ENCODE peak calls at places on chromosomes 7 and 10, in four cellular contexts. M is astrocyte, W is A549, N is body of pancreas. K is an unnamed sample.

GRCh38 chr10:78910021-78910420 is 158.7 kb upstream of the ZMIZ1 start:
- DNase-seq in W (no peak), N (no peak), M (no peak), K (no peak)

GRCh38 chr7:157867685-157868305 is 531.0 kb downstream of the DNAJB6 start:
- DNase-seq in W (no peak), M (no peak), N (no peak), K (no peak)

GRCh38 chr7:36281945-36282727 is 107.5 kb upstream of the ANLN start:
- DNase-seq in M (no peak), N (no peak), W (no peak), K (no peak)

GRCh38 chr10:46231087-46231486 is 55.7 kb upstream of the ANTXRL start:
- DNase-seq in N (no peak), W (no peak), M (no peak), K (no peak)

GRCh38 chr10:110512461-110513187 is 14.9 kb downstream of the DUSP5 start:
- DNase-seq in M (peak), W (peak), N (no peak), K (no peak)

GRCh38 chr7:80374321-80374720 is 137.5 kb downstream of the GNAT3 start:
- DNase-seq in M (no peak), N (no peak), W (no peak), K (no peak)

GRCh38 chr10:7488418-7488829 is 77.6 kb upstream of the SFMBT2 start:
- DNase-seq in N (peak), M (no peak), W (no peak), K (peak)

GRCh38 chr7:123966936-123967335 is 41.9 kb downstream of the SPAM1 start:
- DNase-seq in M (no peak), W (no peak), N (no peak), K (no peak)

GRCh38 chr10:133141144-133141962 is 18.7 kb upstream of the KNDC1 start:
- DNase-seq in W (no peak), M (no peak), N (no peak), K (no peak)

GRCh38 chr10:51585742-51586141 is 113.7 kb downstream of the CSTF2T start:
- DNase-seq in N (no peak), W (no peak), M (no peak), K (no peak)

GRCh38 chr10:1966698-1967097 is 229.4 kb upstream of the ADARB2 start:
- DNase-seq in N (no peak), M (no peak), W (no peak), K (no peak)

GRCh38 chr10:50625663-50626062 is 1.9 kb upstream of the SGMS1 start:
- DNase-seq in M (no peak), W (peak), N (no peak), K (no peak)

GRCh38 chr7:158121441-158122045 is 466.1 kb downstream of the PTPRN2 start:
- DNase-seq in N (no peak), W (no peak), M (no peak), K (no peak)

GRCh38 chr7:69736411-69736810 is 138.1 kb downstream of the AUTS2 start:
- DNase-seq in M (no peak), W (no peak), N (no peak), K (no peak)

GRCh38 chr10:91983403-91983802 is 59.8 kb downstream of the BTAF1 start:
- DNase-seq in W (no peak), N (no peak), M (no peak), K (no peak)

GRCh38 chr7:74401137-74401859 is 52.4 kb upstream of the GTF2IRD1 start:
- DNase-seq in M (no peak), N (peak), W (peak), K (no peak)

GRCh38 chr7:31120800-31121513 is 68.8 kb downstream of the ADCYAP1R1 start:
- DNase-seq in N (no peak), M (no peak), W (no peak), K (no peak)

GRCh38 chr7:131945948-131946525 is 389.6 kb upstream of the PODXL start:
- DNase-seq in W (no peak), M (no peak), N (no peak), K (no peak)

GRCh38 chr7:81482600-81483186 is 287.2 kb downstream of the HGF start:
- DNase-seq in M (peak), W (peak), N (no peak), K (no peak)

GRCh38 chr10:47383254-47384147 is 592 bp downstream of the ZNF488 start:
- DNase-seq in W (no peak), M (no peak), N (no peak), K (no peak)

GRCh38 chr7:116524609-116525297 is at the start of gene CAV1:
- DNase-seq in N (peak), W (peak), M (peak), K (peak)

GRCh38 chr7:87414400-87415188 is 60.9 kb downstream of the ABCB4 start:
- DNase-seq in W (no peak), M (peak), N (no peak), K (no peak)

GRCh38 chr10:1546431-1547110 is 190.8 kb downstream of the ADARB2 start:
- DNase-seq in M (no peak), N (no peak), W (no peak), K (no peak)

GRCh38 chr7:18508441-18509427 is 13.2 kb downstream of the HDAC9 start:
- DNase-seq in N (no peak), M (peak), W (peak), K (peak)

GRCh38 chr10:47261121-47261520 is 38.9 kb upstream of the GDF10 start:
- DNase-seq in M (no peak), W (no peak), N (no peak), K (no peak)

GRCh38 chr10:4460267-4460666 is 365.7 kb upstream of the AKR1E2 start:
- DNase-seq in W (no peak), M (no peak), N (no peak), K (no peak)

GRCh38 chr7:82405291-82405690 is 38.3 kb downstream of the CACNA2D1 start:
- DNase-seq in N (no peak), M (no peak), W (no peak), K (no peak)

GRCh38 chr7:143882020-143882610 is 19.9 kb downstream of the TCAF1 start:
- DNase-seq in N (peak), W (no peak), M (peak), K (no peak)
- H3K4me3 ChIP-seq in N (no peak), W (no peak), M (peak), K (peak)

GRCh38 chr7:106108988-106109387 is 3.1 kb downstream of the SYPL1 start:
- DNase-seq in W (no peak), M (no peak), N (no peak), K (no peak)
- H3K4me3 ChIP-seq in W (no peak), M (no peak), N (no peak), K (no peak)

GRCh38 chr10:35875281-35875680 is 233.2 kb upstream of the FZD8 start:
- DNase-seq in N (no peak), M (peak), W (no peak), K (peak)

GRCh38 chr10:35874326-35875070 is 232.4 kb upstream of the FZD8 start:
- DNase-seq in W (no peak), M (no peak), N (no peak), K (no peak)

GRCh38 chr10:35870665-35871310 is 228.7 kb upstream of the FZD8 start:
- DNase-seq in N (no peak), M (no peak), W (no peak), K (no peak)

GRCh38 chr10:35876248-35876647 is 234.2 kb upstream of the FZD8 start:
- DNase-seq in N (no peak), W (peak), M (peak), K (no peak)

GRCh38 chr10:35872666-35873065 is 230.6 kb upstream of the FZD8 start:
- DNase-seq in N (no peak), W (no peak), M (no peak), K (no peak)
- H3K4me3 ChIP-seq in N (no peak), W (no peak), M (no peak), K (no peak)

GRCh38 chr7:2758673-2759603 is 70.9 kb downstream of the AMZ1 start:
- DNase-seq in M (no peak), W (no peak), N (no peak), K (no peak)

GRCh38 chr7:2757904-2758672 is 70.1 kb downstream of the AMZ1 start:
- DNase-seq in W (peak), N (peak), M (peak), K (peak)

GRCh38 chr7:2759736-2760097 is 71.7 kb downstream of the AMZ1 start:
- DNase-seq in M (no peak), W (no peak), N (no peak), K (no peak)

GRCh38 chr7:2754912-2755311 is 66.9 kb downstream of the AMZ1 start:
- DNase-seq in W (no peak), N (no peak), M (no peak), K (no peak)

GRCh38 chr7:2757361-2757903 is 69.4 kb downstream of the AMZ1 start:
- DNase-seq in N (peak), W (peak), M (no peak), K (peak)
- H3K4me3 ChIP-seq in N (no peak), W (no peak), M (peak), K (peak)

GRCh38 chr10:72309290-72310240 is 35.8 kb downstream of the DDIT4 start:
- DNase-seq in W (no peak), N (no peak), M (no peak), K (no peak)

GRCh38 chr10:72310241-72310633 is 36.5 kb downstream of the DDIT4 start:
- DNase-seq in N (no peak), W (no peak), M (no peak), K (no peak)

GRCh38 chr10:72311667-72312066 is 37.9 kb downstream of the DDIT4 start:
- DNase-seq in M (no peak), W (no peak), N (no peak), K (no peak)

GRCh38 chr10:72308320-72308987 is 34.7 kb downstream of the DDIT4 start:
- DNase-seq in W (no peak), N (peak), M (peak), K (peak)

GRCh38 chr10:72310636-72311035 is 36.9 kb downstream of the DDIT4 start:
- DNase-seq in M (no peak), N (no peak), W (no peak), K (no peak)
- H3K4me3 ChIP-seq in M (no peak), N (no peak), W (no peak), K (no peak)

GRCh38 chr7:93146465-93147127 is 1.6 kb downstream of the SAMD9L start:
- DNase-seq in N (no peak), M (no peak), W (no peak), K (no peak)
- H3K4me3 ChIP-seq in N (no peak), M (no peak), W (no peak), K (no peak)

GRCh38 chr10:126425051-126425450 is 36.8 kb upstream of the ADAM12 start:
- DNase-seq in N (no peak), M (no peak), W (no peak), K (no peak)
- H3K4me3 ChIP-seq in N (no peak), M (no peak), W (no peak), K (no peak)

K was measured in retinal pigment epithelial cell.